ENCODE peak calls at places on chromosomes 2 and 18, in four cellular contexts. K is Peyer's patch, R is fibroblast of lung, F is K562. Z is an unnamed sample. For H3K4me1, the result is how much of the 10 kb centered on the place peaks cover.

GRCh38 chr18:74389161-74389927 is 67.8 kb downstream of the DIPK1C start:
- DNase-seq in F (no peak), R (peak), K (no peak), Z (no peak)

GRCh38 chr18:42290318-42291307 is 335.6 kb downstream of the PIK3C3 start:
- DNase-seq in K (no peak), R (no peak), F (no peak), Z (no peak)

GRCh38 chr2:173854840-173855239 is 110.3 kb downstream of the SP3 start:
- DNase-seq in R (peak), K (no peak), F (no peak), Z (no peak)

GRCh38 chr2:179898873-179899272 is 37.5 kb upstream of the ZNF385B start:
- DNase-seq in K (no peak), R (peak), F (peak), Z (peak)

GRCh38 chr2:217307023-217307422 is 447.2 kb upstream of the TNP1 start:
- DNase-seq in K (no peak), R (no peak), F (no peak), Z (no peak)

GRCh38 chr18:64271264-64271663 is 122.4 kb upstream of the LINC00305 start:
- DNase-seq in K (no peak), R (no peak), F (no peak), Z (no peak)

GRCh38 chr2:26757873-26758789 is 6.0 kb upstream of the SLC35F6 start:
- DNase-seq in R (peak), K (no peak), F (no peak), Z (peak)

GRCh38 chr2:232473467-232473890 is 14.2 kb downstream of the ECEL1 start:
- DNase-seq in K (no peak), F (no peak), R (peak), Z (no peak)

GRCh38 chr2:111162718-111163331 is 42.1 kb downstream of the BCL2L11 start:
- DNase-seq in R (peak), K (no peak), F (no peak), Z (no peak)

GRCh38 chr2:170235860-170236638 is 58.1 kb downstream of the MYO3B start:
- DNase-seq in K (no peak), R (peak), F (peak), Z (peak)

GRCh38 chr2:98404556-98405250 is 40.0 kb upstream of the INPP4A start:
- DNase-seq in F (no peak), K (no peak), R (no peak), Z (no peak)

GRCh38 chr2:67600946-67601345 is 203.8 kb downstream of the ETAA1 start:
- DNase-seq in R (peak), F (no peak), K (no peak), Z (no peak)

GRCh38 chr18:67608171-67608570 is 91.7 kb upstream of the DSEL start:
- DNase-seq in F (no peak), R (no peak), K (no peak), Z (no peak)

GRCh38 chr2:112031916-112032582 is 23.0 kb upstream of the TMEM87B start:
- DNase-seq in F (no peak), K (no peak), R (no peak), Z (no peak)

GRCh38 chr2:197399887-197400540 is 34.8 kb downstream of the SF3B1 start:
- DNase-seq in F (no peak), K (no peak), R (peak), Z (no peak)

GRCh38 chr2:76953733-76954347 is 568.3 kb downstream of the LRRTM4 start:
- DNase-seq in K (no peak), R (peak), F (peak), Z (peak)

GRCh38 chr18:13278231-13278630 is 59.7 kb downstream of the LDLRAD4 start:
- DNase-seq in F (no peak), R (no peak), K (no peak), Z (no peak)

GRCh38 chr2:121491566-121491965 is 39.1 kb upstream of the RNU4ATAC start:
- DNase-seq in R (peak), F (no peak), K (no peak), Z (no peak)

GRCh38 chr18:35122586-35123224 is 81.5 kb downstream of the MAPRE2 start:
- DNase-seq in F (no peak), K (no peak), R (peak), Z (no peak)

GRCh38 chr18:8610442-8610801 is 1.2 kb downstream of the RAB12 start:
- DNase-seq in F (no peak), K (no peak), R (peak), Z (no peak)

GRCh38 chr2:144469788-144470187 is 50.1 kb downstream of the ZEB2 start:
- DNase-seq in K (no peak), F (no peak), R (no peak), Z (no peak)
- H3K4me1 ChIP-seq in K (under half), F (under half), R (under half), Z (under half)

GRCh38 chr18:59357928-59358327 is 1.1 kb downstream of the LMAN1 start:
- DNase-seq in F (no peak), R (peak), K (no peak), Z (no peak)
- H3K4me3 ChIP-seq in F (peak), R (peak), K (peak), Z (peak)

DNA sequence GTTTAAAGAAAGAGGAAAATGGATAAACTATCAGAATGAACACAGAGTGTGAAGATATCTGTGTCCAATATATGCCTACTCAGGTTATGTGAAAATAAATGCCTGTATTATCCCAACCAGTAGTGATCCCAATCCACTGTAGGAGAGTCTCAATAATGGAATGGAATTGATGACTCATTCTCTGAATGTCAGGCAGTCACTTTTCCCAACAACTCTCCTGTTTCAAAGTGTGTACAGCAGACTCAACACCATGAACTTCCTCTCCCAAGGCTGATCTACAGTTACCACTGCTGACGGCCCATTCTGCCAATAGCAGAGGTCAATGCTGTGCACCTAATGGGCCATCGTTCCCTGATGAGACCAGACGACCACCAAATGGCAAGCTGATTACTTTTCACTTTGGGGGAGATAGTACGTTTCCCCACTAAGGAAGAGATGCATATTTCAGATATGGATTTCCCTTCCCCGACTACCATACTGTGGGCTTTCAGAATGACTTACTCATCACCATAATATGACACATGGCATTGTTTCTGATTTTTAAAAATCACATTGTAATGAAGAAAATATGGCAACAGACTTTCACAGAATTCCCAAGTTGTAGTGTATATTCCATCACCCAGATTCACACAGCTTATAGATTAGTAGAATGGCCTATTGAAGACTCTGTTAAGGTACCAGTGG is 601.7 kb upstream of the VRK2 start:
- DNase-seq in K (no peak), F (no peak), R (peak), Z (no peak)
- H3K4me1 ChIP-seq in K (under half), F (under half), R (under half), Z (under half)

GRCh38 chr2:195848119-195848899 is 191.3 kb downstream of the SLC39A10 start:
- DNase-seq in R (no peak), F (no peak), K (no peak), Z (no peak)

GRCh38 chr2:195837987-195838386 is 181.0 kb downstream of the SLC39A10 start:
- DNase-seq in F (no peak), R (peak), K (no peak), Z (no peak)

GRCh38 chr2:195842932-195843331 is 185.9 kb downstream of the SLC39A10 start:
- DNase-seq in F (no peak), R (no peak), K (no peak), Z (no peak)
- H3K4me3 ChIP-seq in F (no peak), R (no peak), K (no peak), Z (no peak)

GRCh38 chr2:62291052-62291451 is 95.1 kb downstream of the B3GNT2 start:
- DNase-seq in K (no peak), F (no peak), R (no peak), Z (no peak)
- H3K4me1 ChIP-seq in K (under half), F (under half), R (under half), Z (under half)

GRCh38 chr2:1739961-1740713 is 4.2 kb downstream of the PXDN start:
- DNase-seq in R (no peak), K (peak), F (no peak), Z (no peak)
- H3K4me3 ChIP-seq in R (no peak), K (no peak), F (no peak), Z (no peak)

DNA sequence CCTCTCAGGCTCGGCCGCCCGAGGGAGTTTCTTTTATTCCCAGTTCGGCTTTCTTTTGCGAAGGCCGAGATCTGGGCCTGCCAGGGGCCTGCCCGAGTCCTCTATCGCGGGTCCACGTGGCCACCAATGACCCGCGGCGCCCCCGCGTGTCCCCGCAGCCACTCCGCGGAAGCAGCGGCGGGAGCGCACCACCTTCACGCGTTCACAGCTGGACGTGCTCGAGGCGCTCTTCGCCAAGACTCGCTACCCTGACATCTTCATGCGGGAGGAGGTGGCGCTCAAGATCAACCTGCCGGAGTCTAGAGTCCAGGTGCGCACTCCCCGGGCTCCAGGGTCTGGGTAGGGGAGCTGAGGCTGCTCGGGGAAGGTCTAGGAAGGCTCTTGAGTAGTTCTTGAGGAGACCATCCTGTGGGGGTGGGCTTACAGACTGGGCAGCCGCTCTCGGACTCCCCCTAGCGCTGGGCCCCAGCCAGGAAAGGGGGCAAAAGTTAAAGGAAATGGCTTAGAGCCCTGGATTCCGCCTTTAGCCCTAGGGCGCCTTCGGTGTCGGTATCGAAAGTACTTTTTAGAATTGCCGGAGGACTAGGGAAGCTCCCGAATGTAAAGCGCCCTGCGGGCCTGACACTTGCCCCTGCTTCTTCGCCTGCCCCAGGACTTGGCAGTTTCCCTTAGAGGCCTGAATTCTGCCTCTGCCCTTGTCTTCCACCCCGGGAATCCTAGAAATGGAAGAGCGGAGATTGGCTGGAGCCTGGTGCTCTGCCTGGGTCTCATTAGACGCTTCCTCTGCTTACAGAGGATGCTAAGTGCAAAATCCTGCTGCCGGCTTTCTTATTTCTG is 3.5 kb downstream of the OTX1 start:
- DNase-seq in K (peak), F (no peak), R (no peak), Z (peak)
- H3K4me1 ChIP-seq in K (under half), F (under half), R (under half), Z (under half)

DNA sequence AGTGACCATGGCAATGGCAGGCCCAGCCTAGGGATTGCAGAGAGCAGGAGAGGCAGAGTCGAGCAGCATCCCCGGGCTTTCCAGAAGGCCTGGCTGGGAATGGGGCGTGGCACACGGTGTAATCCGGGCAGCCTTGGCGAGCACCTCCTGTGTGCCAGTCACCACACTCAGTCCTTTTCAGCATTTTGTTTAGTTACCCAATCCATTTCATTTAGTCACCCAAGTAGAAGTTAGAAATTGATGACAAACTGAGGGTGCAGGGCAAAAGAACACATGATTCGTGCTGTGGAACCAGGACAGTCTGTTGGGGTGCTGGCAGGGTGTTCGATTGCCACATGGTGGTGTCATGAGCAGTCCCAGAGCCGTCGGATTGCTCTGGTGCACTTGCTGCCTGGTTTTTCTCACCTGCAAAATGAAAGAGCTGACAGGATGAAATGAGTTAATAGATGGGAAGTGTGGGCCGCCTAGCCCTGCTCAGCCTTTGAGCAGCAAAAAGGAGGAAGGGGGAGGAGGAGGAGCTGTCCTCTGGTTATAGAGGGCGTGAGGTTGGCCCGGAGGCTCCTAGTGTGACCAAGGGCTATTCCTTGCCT is 299.4 kb downstream of the AGAP1 start:
- DNase-seq in F (no peak), R (peak), K (no peak), Z (peak)
- H3K4me3 ChIP-seq in F (no peak), R (no peak), K (no peak), Z (no peak)

Z was measured in Caco-2.